ENCODE peak calls at places on chromosomes 6 and 20, in five cellular contexts. F, A, Q, H and X are unnamed samples.

GRCh38 chr20:62274332-62275262 is 28.2 kb upstream of the ADRM1 start:
- DNase-seq in H (no peak), F (no peak), Q (peak), A (no peak), X (no peak)

GRCh38 chr6:138107078-138107751 is at the start of gene PERP:
- DNase-seq in H (no peak), F (peak), A (peak), Q (peak), X (peak)

GRCh38 chr20:47289096-47289495 is 67.4 kb downstream of the ZMYND8 start:
- DNase-seq in Q (no peak), H (no peak), A (no peak), F (no peak), X (no peak)

GRCh38 chr20:33733654-33734576 is 2.1 kb downstream of the ZNF341 start:
- DNase-seq in H (peak), Q (no peak), A (no peak), F (peak), X (peak)

GRCh38 chr6:109934293-109934692 is 43.8 kb upstream of the GPR6 start:
- DNase-seq in A (no peak), H (no peak), Q (no peak), F (no peak), X (no peak)

GRCh38 chr20:16385891-16386290 is 187.4 kb downstream of the KIF16B start:
- DNase-seq in H (no peak), Q (no peak), A (no peak), F (no peak), X (no peak)

GRCh38 chr6:131636880-131637792 is at the start of gene ENPP3:
- DNase-seq in Q (peak), A (no peak), H (no peak), F (peak), X (no peak)

GRCh38 chr20:8066662-8067061 is 47.1 kb upstream of the TMX4 start:
- DNase-seq in H (no peak), A (no peak), F (no peak), Q (no peak), X (no peak)

GRCh38 chr20:22918286-22918983 is 116.7 kb upstream of the SSTR4 start:
- DNase-seq in Q (no peak), F (no peak), H (no peak), A (no peak), X (no peak)

GRCh38 chr6:132734694-132735236 is 20.9 kb upstream of the VNN1 start:
- DNase-seq in A (no peak), H (no peak), F (peak), Q (no peak), X (no peak)

GRCh38 chr6:105484238-105485161 is 81.6 kb upstream of the PREP start:
- DNase-seq in F (peak), H (no peak), A (peak), Q (peak), X (peak)

GRCh38 chr6:38062066-38062465 is 242.5 kb downstream of the ZFAND3 start:
- DNase-seq in H (no peak), A (no peak), Q (no peak), F (no peak), X (no peak)

GRCh38 chr6:15247750-15248450 is 2.0 kb downstream of the JARID2 start:
- DNase-seq in H (no peak), Q (peak), A (peak), F (peak), X (peak)

GRCh38 chr6:72035966-72036365 is 149.6 kb downstream of the RIMS1 start:
- DNase-seq in Q (no peak), F (no peak), H (no peak), A (no peak), X (no peak)

GRCh38 chr6:137261393-137262154 is 42.4 kb upstream of the IFNGR1 start:
- DNase-seq in F (peak), Q (no peak), H (peak), A (no peak), X (peak)

GRCh38 chr20:6766433-6766832 is 1.1 kb upstream of the BMP2 start:
- DNase-seq in A (no peak), F (no peak), H (no peak), Q (no peak), X (no peak)

GRCh38 chr6:16239090-16239797 is 857 bp downstream of the GMPR start:
- DNase-seq in Q (peak), A (peak), H (no peak), F (peak), X (no peak)

GRCh38 chr20:60087563-60088105 is 129.4 kb downstream of the CDH26 start:
- DNase-seq in A (no peak), F (no peak), H (no peak), Q (no peak), X (no peak)

GRCh38 chr6:16064687-16065086 is 64.2 kb upstream of the MYLIP start:
- DNase-seq in A (no peak), F (no peak), Q (no peak), H (no peak), X (no peak)

GRCh38 chr6:29632789-29633531 is at the start of gene GABBR1:
- DNase-seq in F (peak), H (no peak), Q (peak), A (peak), X (peak)

GRCh38 chr6:4607026-4607704 is 169.0 kb upstream of the CDYL start:
- DNase-seq in Q (no peak), H (no peak), F (peak), A (no peak), X (no peak)

GRCh38 chr6:143507358-143508145 is 4.0 kb downstream of the FUCA2 start:
- DNase-seq in H (no peak), F (peak), Q (no peak), A (no peak), X (no peak)

GRCh38 chr6:158708239-158708638 is 58.4 kb downstream of the SYTL3 start:
- DNase-seq in H (no peak), F (peak), A (no peak), Q (no peak), X (no peak)

GRCh38 chr6:151566557-151566956 is 72.7 kb downstream of the CCDC170 start:
- DNase-seq in Q (no peak), H (no peak), A (no peak), F (no peak), X (no peak)

GRCh38 chr20:47764154-47764734 is 21.0 kb downstream of the SULF2 start:
- DNase-seq in A (peak), Q (peak), F (no peak), H (no peak), X (peak)

GRCh38 chr6:144066745-144067484 is 28.5 kb downstream of the SF3B5 start:
- DNase-seq in A (no peak), H (peak), Q (no peak), F (no peak), X (no peak)

GRCh38 chr6:36506617-36507016 is 40.7 kb downstream of the STK38 start:
- DNase-seq in F (peak), H (no peak), A (no peak), Q (no peak), X (no peak)

GRCh38 chr20:1801551-1801950 is 93.7 kb upstream of the SIRPA start:
- DNase-seq in A (no peak), Q (no peak), F (no peak), H (no peak), X (no peak)

GRCh38 chr6:166515072-166515810 is 71.2 kb downstream of the RAMACL start:
- DNase-seq in A (no peak), F (peak), H (no peak), Q (peak), X (peak)

GRCh38 chr20:36549628-36549941 is 8.3 kb downstream of the MYL9 start:
- DNase-seq in F (no peak), Q (no peak), H (no peak), A (no peak), X (no peak)

GRCh38 chr6:158475344-158476302 is 84.3 kb upstream of the TMEM181 start:
- DNase-seq in F (peak), A (no peak), Q (peak), H (peak), X (peak)

GRCh38 chr6:43220439-43220951 is 8.8 kb downstream of the DNPH1 start:
- DNase-seq in Q (no peak), A (no peak), H (no peak), F (no peak), X (no peak)

GRCh38 chr6:37366910-37367309 is 13.1 kb downstream of the RNF8 start:
- DNase-seq in F (no peak), Q (no peak), H (no peak), A (no peak), X (no peak)

GRCh38 chr6:2918936-2919335 is 15.8 kb upstream of the SERPINB9 start:
- DNase-seq in F (no peak), H (no peak), Q (no peak), A (no peak), X (no peak)

GRCh38 chr6:169240125-169240524 is 13.5 kb downstream of the THBS2 start:
- DNase-seq in F (no peak), H (no peak), A (no peak), Q (no peak), X (no peak)

GRCh38 chr6:21188505-21189223 is 404.9 kb upstream of the SOX4 start:
- DNase-seq in H (peak), F (no peak), Q (no peak), A (no peak), X (no peak)

GRCh38 chr6:36514554-36515456 is 32.5 kb downstream of the STK38 start:
- DNase-seq in A (no peak), Q (no peak), F (no peak), H (no peak), X (no peak)

GRCh38 chr6:34391023-34391485 is 1.4 kb downstream of the NUDT3 start:
- DNase-seq in F (peak), H (no peak), A (peak), Q (peak), X (peak)

GRCh38 chr20:17621229-17621968 is 51.5 kb downstream of the DSTN start:
- DNase-seq in A (peak), H (no peak), F (no peak), Q (no peak), X (no peak)

DNA sequence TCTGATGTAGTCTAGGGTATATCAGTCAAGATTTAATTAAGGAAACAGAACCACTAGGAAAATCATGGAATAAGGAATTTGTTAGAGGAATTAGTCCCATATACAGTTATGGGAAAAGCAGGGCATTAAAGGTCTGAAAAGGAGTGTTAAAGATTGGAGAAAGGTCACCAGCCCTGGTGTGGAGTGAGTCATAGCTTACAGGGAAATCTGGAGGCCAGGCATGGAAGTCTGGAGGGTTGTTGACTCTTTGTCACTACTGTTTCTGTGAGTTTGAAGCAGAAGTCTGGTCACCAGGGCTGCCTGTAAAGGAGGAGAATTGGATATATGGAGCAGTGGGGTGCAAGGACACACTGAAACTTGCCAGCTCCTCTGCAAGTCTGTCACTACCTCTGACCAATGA is 28.6 kb downstream of the CDC5L start:
- DNase-seq in A (no peak), H (no peak), F (peak), Q (no peak), X (peak)
- TF ChIP-seq RCOR1 in A (no peak), H (no peak), F (no peak), Q (no peak), X (no peak)

GRCh38 chr20:57791946-57792328 is 82.1 kb upstream of the PMEPA1 start:
- DNase-seq in F (no peak), H (no peak), Q (no peak), A (no peak), X (no peak)
- TF ChIP-seq RCOR1 in F (no peak), H (no peak), Q (no peak), A (no peak), X (no peak)

DNA sequence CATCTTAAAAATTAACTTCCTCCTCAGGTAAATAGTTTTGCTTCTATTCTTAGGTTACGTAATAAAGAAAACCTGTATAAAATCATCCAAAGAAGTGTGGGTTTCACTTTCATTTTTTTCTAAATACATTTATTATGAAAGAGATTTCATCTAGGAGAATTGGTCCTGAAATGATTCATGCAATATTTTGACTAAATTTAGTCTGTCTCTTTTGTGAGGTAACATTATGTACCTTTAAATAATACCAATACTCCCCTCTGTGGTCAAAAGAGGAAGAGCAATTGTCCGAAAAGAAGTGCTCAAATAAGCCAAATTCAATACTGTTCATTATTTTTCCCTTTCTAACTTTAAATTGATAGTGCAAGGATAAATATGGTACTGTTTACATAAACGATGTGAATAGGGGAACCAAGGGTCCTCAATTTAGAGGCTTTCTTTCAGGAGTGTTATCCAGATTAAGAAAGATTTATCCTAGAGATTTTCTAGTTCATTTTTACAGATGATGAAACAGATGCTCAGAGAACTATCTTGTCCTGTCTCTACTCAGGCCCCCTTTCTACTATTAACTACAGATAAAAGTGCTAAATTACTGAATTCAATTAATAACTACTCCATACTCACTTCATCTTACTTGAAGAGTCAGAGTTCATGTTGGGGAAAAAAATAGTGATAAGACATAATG is 26.2 kb downstream of the CYP39A1 start:
- DNase-seq in Q (no peak), A (peak), F (peak), H (peak), X (no peak)
- TF ChIP-seq RCOR1 in Q (no peak), A (no peak), F (no peak), H (no peak), X (no peak)

GRCh38 chr6:19995575-19996257 is 158.5 kb downstream of the ID4 start:
- DNase-seq in F (no peak), A (no peak), H (no peak), Q (peak), X (no peak)

GRCh38 chr6:19994909-19995308 is 157.7 kb downstream of the ID4 start:
- DNase-seq in Q (no peak), F (no peak), A (no peak), H (no peak), X (no peak)

GRCh38 chr6:19997104-19997503 is 159.9 kb downstream of the ID4 start:
- DNase-seq in H (no peak), A (no peak), Q (no peak), F (no peak), X (no peak)

GRCh38 chr6:20001286-20001685 is 164.1 kb downstream of the ID4 start:
- DNase-seq in F (no peak), H (no peak), Q (no peak), A (no peak), X (no peak)

GRCh38 chr6:19999319-20000191 is 162.4 kb downstream of the ID4 start:
- DNase-seq in Q (peak), A (no peak), F (peak), H (peak), X (no peak)
- TF ChIP-seq RCOR1 in Q (no peak), A (no peak), F (no peak), H (no peak), X (no peak)

GRCh38 chr6:40584741-40585140 is 2.4 kb downstream of the LRFN2 start:
- DNase-seq in Q (no peak), F (no peak), H (no peak), A (no peak), X (no peak)

GRCh38 chr6:40586369-40586768 is 795 bp downstream of the LRFN2 start:
- DNase-seq in A (peak), F (no peak), Q (no peak), H (no peak), X (no peak)

GRCh38 chr6:40585661-40586269 is 1.4 kb downstream of the LRFN2 start:
- DNase-seq in H (no peak), Q (no peak), F (no peak), A (peak), X (no peak)

GRCh38 chr6:40583694-40584093 is 3.5 kb downstream of the LRFN2 start:
- DNase-seq in H (no peak), A (no peak), F (no peak), Q (no peak), X (no peak)

GRCh38 chr6:40585218-40585617 is 1.9 kb downstream of the LRFN2 start:
- DNase-seq in F (no peak), Q (no peak), A (peak), H (no peak), X (no peak)
- TF ChIP-seq RCOR1 in F (no peak), Q (no peak), A (no peak), H (no peak), X (no peak)

GRCh38 chr20:2946988-2947961 is 74.0 kb downstream of the PTPRA start:
- DNase-seq in H (no peak), A (no peak), Q (peak), F (peak), X (peak)
- TF ChIP-seq RCOR1 in H (no peak), A (no peak), Q (peak), F (no peak), X (no peak)

DNA sequence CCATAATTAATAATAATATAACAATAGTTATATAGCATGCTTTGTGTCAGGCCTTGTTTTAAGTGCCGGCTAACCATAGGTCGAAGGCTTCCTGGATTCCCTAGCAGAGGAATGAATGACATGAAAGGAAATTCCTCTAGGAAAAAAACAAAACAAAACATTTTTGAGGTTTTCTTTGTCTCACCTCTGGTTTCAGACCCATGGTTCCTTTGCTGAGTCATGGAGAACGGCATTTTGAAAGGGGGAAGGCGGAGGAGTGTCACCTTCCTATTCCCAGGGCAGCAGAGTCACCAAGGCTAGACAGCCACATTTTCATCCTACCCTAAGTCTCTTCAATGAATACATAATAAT is 25.3 kb upstream of the CCND3 start:
- DNase-seq in F (peak), A (no peak), Q (peak), H (no peak), X (peak)
- TF ChIP-seq RCOR1 in F (no peak), A (no peak), Q (no peak), H (no peak), X (no peak)

GRCh38 chr20:63345328-63346100 is 15.6 kb downstream of the CHRNA4 start:
- DNase-seq in Q (no peak), H (no peak), F (no peak), A (peak), X (no peak)

GRCh38 chr20:63342561-63343459 is 18.3 kb downstream of the CHRNA4 start:
- DNase-seq in A (no peak), H (no peak), F (no peak), Q (no peak), X (no peak)

GRCh38 chr20:63344616-63345327 is 16.4 kb downstream of the CHRNA4 start:
- DNase-seq in Q (no peak), A (peak), F (no peak), H (no peak), X (no peak)

GRCh38 chr20:63344151-63344470 is 17.0 kb downstream of the CHRNA4 start:
- DNase-seq in H (no peak), A (no peak), F (no peak), Q (no peak), X (no peak)

DNA sequence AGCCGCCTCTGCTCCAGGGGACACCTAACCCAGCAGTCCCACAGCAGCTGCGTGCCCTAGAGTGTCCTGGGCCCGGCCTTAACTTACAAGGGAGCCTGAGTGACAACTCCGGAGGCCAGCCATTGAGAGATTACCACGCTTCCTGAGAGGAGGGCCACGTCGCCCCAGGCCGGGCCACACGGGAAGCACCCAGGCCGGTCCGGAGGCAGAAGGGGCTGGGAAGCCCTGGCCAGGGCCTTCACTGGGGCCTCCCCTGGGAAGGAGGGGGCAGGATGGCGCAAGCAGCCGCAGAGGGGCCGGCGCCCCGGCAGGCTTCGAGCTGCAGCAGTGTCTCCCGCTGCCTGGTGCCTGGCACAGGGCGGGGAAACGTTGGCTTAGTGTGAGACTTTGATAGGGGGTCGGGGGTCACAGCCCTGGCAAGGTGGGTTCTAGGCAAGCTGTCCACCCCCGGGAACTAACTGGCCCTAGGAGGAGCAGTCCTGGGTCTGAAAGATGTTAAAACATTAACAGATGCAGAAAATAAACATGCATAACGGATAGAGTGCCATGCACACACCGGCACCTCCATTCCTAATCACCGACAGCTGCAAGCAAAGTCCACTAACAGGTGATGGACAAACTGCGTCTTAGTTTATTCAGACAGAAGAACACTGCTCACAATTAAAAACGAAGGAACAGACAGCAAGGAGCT is 17.5 kb downstream of the CHRNA4 start:
- DNase-seq in A (no peak), H (no peak), F (no peak), Q (no peak), X (no peak)
- TF ChIP-seq RCOR1 in A (no peak), H (no peak), F (no peak), Q (no peak), X (no peak)

GRCh38 chr6:8536122-8536521 is 100.8 kb upstream of the SLC35B3 start:
- DNase-seq in Q (no peak), F (no peak), A (no peak), H (no peak), X (no peak)

GRCh38 chr6:8535505-8535904 is 100.2 kb upstream of the SLC35B3 start:
- DNase-seq in Q (no peak), H (no peak), F (no peak), A (no peak), X (no peak)

GRCh38 chr6:8543714-8544113 is 108.4 kb upstream of the SLC35B3 start:
- DNase-seq in Q (no peak), A (peak), F (no peak), H (no peak), X (no peak)

GRCh38 chr6:8539446-8539845 is 104.1 kb upstream of the SLC35B3 start:
- DNase-seq in H (no peak), F (no peak), A (peak), Q (no peak), X (no peak)
- TF ChIP-seq RCOR1 in H (no peak), F (no peak), A (no peak), Q (no peak), X (no peak)